ENCODE peak calls at places on chromosomes 6 and 20, in eight cellular contexts. T is fibroblast of lung, V is cardiac muscle cell, G is AG10803, Q is HCT116, E is AG09319, W is psoas muscle, X is ovary. K is an unnamed sample.

GRCh38 chr6:38773338-38773737 is 58.2 kb downstream of the DNAH8 start:
- DNase-seq in T (no peak), V (peak; percentile 3), G (no peak), Q (peak; percentile 47), E (no peak), W (no peak), X (no peak), K (peak; percentile 31)

GRCh38 chr6:65776332-65776731 is 69.3 kb upstream of the EYS start:
- DNase-seq in T (peak; percentile 5), V (no peak), G (no peak), Q (no peak), E (no peak), W (no peak), X (no peak), K (no peak)

GRCh38 chr20:59035381-59035780 is 3.2 kb upstream of the ATP5F1E start:
- DNase-seq in T (no peak), V (no peak), G (no peak), Q (no peak), E (no peak), W (no peak), X (no peak), K (no peak)

GRCh38 chr6:110449545-110449903 is 26.9 kb downstream of the SLC22A16 start:
- DNase-seq in T (no peak), V (peak; percentile 60), G (no peak), Q (no peak), E (no peak), W (no peak), X (no peak), K (no peak)

GRCh38 chr6:145904878-145905277 is 59.3 kb downstream of the SHPRH start:
- DNase-seq in T (no peak), V (no peak), G (no peak), Q (no peak), E (no peak), W (no peak), X (no peak), K (no peak)

GRCh38 chr6:125611573-125612399 is 137.6 kb upstream of the HEY2 start:
- DNase-seq in T (peak; percentile 12), V (peak; percentile 59), G (peak; percentile 10), Q (no peak), E (no peak), W (no peak), X (no peak), K (peak; percentile 21)

GRCh38 chr6:40917603-40918002 is 121.4 kb downstream of the UNC5CL start:
- DNase-seq in T (no peak), V (no peak), G (no peak), Q (no peak), E (no peak), W (no peak), X (no peak), K (no peak)

GRCh38 chr20:46674253-46675083 is 14.8 kb downstream of the TP53RK start:
- DNase-seq in T (no peak), V (no peak), G (no peak), Q (no peak), E (no peak), W (no peak), X (no peak), K (no peak)

GRCh38 chr6:11062715-11063114 is 18.6 kb upstream of the ELOVL2 start:
- DNase-seq in T (no peak), V (no peak), G (no peak), Q (no peak), E (no peak), W (no peak), X (no peak), K (no peak)

DNA sequence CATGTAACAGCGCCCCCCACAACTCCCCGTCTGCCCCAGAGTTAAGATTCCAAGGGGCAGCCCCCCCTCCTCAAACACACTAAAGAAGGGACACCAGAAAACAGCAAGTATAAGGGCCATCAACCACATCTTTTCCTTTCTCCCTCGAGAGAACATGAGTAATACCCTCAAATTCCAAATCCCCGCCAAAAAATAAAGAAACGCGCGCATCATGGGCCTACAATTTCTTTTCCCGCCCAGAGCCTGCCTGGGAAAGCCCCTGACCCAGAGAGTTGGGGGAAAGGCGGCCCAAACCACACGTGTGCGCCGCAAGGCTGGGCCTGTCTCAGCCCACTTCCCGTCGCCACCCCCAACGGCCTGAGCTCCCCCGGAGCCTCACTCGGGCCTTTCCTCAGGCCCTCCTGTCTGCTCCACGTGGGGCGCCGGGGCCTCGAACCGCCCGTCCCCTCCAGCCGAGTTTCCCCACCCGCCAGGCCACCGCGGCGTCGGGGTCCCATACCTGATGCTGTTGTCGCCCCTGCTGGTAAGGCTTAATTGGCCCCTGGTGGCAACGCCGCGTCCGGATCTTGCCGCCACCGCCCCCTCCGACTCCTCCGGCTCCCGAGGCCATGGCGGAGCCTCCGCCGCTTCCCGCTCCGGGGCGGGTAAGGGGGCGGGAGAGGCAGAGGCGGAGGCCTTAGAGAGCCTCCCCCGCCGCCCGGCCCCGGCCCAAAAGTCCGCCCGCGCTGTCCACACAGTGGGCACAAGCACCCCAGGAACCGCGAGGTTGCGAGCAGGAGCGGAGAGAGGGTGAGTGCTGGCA is 746 bp downstream of the NUP153 start:
- DNase-seq in T (peak; percentile 42), V (peak; percentile 70), G (peak; percentile 55), Q (no peak), E (no peak), W (peak; percentile 80), X (peak; percentile 78), K (peak; percentile 60)
- TF ChIP-seq CTCF in T (no peak), V (no peak), G (peak; percentile 17), Q (peak; percentile 3), E (peak; percentile 4), W (no peak), X (no peak), K (no peak)

DNA sequence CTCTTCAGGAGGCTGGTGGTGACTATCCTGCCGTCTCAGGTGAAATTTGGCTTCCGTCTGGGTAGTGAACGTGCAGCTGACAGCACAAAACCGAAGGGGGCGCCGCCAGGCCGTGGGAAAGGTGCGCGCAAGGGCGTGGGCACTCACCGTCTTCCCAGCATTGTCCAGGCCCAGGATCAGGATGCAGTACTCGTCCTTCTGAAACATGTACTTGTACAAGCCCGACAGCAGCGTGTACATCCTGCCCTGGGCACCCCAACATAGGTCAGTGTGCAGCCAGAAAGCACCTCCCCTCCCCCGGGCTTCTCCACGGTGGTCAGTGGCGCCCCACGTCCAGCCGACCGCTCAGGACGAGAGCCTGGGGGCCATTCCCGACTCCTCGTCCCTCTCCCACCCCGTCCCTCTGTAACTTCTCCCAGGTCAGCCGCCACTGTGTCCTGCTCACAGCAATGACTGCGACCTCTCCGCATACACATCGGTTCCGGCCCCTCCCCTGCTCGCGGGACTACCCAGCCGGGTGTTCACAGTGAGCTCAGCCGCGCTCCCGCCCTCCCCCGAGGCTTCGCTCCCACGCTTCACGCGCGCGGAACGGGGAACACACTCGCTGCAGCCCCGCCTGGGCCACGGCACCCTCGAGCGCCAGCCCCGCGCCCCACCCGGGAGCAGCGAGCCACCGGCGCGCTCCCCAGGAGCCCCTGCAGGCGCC is 771 bp downstream of the ARFRP1 start:
- DNase-seq in T (peak; percentile 31), V (no peak), G (peak; percentile 20), Q (no peak), E (no peak), W (peak; percentile 72), X (peak; percentile 69), K (peak; percentile 42)
- TF ChIP-seq CTCF in T (peak; percentile 25), V (peak; percentile 31), G (peak; percentile 20), Q (peak; percentile 50), E (peak; percentile 14), W (no peak), X (no peak), K (no peak)

GRCh38 chr6:52666523-52666922 is 4.4 kb upstream of the TMEM14A start:
- DNase-seq in T (no peak), V (no peak), G (no peak), Q (no peak), E (no peak), W (no peak), X (no peak), K (no peak)

GRCh38 chr6:52667572-52667971 is 3.3 kb upstream of the TMEM14A start:
- DNase-seq in T (no peak), V (no peak), G (no peak), Q (no peak), E (no peak), W (no peak), X (no peak), K (no peak)

GRCh38 chr6:52672422-52673025 is 1.6 kb downstream of the TMEM14A start:
- DNase-seq in T (no peak), V (no peak), G (no peak), Q (peak; percentile 52), E (no peak), W (no peak), X (no peak), K (no peak)

GRCh38 chr6:52675372-52675771 is 4.5 kb downstream of the TMEM14A start:
- DNase-seq in T (no peak), V (no peak), G (no peak), Q (no peak), E (no peak), W (no peak), X (no peak), K (no peak)

DNA sequence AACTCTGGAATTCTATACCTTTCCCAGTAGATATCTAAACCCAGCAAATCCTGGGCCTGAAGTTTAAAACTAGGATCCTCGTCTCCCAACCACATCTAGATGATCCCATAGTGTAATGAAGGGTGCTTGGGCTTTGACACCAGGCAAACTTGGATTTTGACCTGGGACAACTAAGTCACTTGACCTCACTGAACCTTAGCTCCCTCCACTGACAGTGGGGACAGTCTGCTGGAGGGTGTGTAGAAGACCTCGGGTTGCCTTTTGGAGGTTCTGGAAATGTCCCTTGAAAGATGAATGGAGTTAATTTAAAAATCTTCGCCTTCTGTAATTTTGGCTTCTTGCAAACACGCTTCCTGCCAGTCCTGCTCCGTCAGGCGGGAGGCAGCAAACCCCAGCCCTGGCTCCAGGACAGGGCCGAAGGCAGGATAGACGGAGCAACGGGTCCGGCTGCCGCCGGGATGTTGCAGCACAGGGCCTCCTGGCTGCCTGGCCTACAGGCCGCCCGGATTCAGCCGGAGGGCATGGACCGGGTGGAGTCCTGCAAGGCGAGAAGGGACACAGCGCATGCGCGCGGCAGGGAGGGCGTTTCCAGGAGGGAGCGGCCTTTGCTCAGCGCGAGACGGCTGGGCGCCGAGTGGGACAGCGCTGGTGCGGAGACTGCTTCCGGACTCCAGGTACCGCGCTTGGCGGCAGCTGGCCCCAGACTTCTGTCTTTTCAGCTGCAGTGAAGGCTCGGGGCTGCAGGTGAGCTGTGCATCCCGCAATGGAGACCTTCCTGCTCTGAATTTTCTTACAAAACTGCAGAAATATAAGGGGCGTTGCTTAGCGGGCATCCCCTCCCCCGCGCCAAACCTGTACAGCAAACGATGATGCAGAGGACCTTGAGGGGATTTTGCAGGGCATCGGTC is at the start of gene TMEM14A:
- DNase-seq in T (peak; percentile 91), V (peak; percentile 95), G (peak; percentile 92), Q (peak; percentile 89), E (peak; percentile 86), W (peak; percentile 96), X (peak; percentile 95), K (peak; percentile 92)
- TF ChIP-seq CTCF in T (no peak), V (peak; percentile 6), G (peak; percentile 12), Q (no peak), E (no peak), W (no peak), X (no peak), K (no peak)

DNA sequence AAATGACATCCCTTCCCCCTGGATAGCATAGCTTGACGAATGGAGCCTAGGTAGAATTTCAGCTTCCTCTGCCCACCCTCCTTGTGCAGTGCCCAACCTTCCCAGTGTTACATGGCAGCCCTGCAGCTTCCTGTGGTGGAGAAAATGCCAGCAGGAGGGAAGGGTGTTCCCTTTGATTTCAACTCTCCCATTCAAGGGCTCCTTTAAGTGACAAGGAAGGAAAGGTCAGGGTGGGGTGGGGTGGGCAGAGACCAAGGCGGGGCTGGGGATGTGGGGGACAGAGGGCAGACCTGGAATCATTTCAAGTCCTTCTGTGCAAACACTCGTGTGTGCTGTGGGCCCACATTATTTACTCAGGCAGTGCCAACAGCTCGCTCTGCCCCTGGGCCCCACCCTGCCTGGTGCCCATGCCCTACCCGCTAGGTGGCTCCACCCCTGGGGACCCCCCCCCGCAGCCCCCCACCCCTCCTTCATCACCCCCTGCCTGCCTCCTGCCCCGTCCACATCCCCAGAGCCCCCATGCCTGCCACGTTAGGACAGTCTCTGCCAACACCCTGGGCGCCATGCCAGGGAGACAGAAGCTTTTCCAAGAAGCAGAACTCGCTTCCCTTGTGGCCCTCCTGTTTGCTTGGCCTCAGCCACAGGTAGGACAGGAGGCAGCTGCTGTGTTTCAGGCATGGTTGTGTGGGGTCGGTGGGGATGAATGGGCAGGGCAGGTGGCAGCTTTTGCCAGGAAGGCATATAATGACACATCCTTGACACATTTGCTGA is 9.4 kb downstream of the SPDEF start:
- DNase-seq in T (no peak), V (peak; percentile 27), G (peak; percentile 6), Q (no peak), E (no peak), W (no peak), X (peak; percentile 70), K (no peak)
- TF ChIP-seq CTCF in T (no peak), V (no peak), G (no peak), Q (no peak), E (no peak), W (no peak), X (no peak), K (no peak)

K was measured in endothelial cell.